ENCODE peak calls at places on chromosomes 3 and 15, in ten cellular contexts. M is WTC11, B is endodermal cell, Q is MM.1S, A is adrenal gland, U is RWPE1, D is progenitor cell of endocrine pancreas, C is endothelial cell, R is GM20000, X is ovary. S is an unnamed sample.

GRCh38 chr15:91521996-91522395 is 331.5 kb upstream of the SLCO3A1 start:
- DNase-seq in M (no peak), B (no peak), Q (no peak), A (no peak), U (no peak), D (no peak), C (no peak), R (no peak), X (no peak), S (no peak)

GRCh38 chr3:123143669-123144411 is 57.9 kb upstream of the SEC22A start:
- DNase-seq in M (peak; percentile 35), B (peak; percentile 94), Q (no peak), A (peak; percentile 66), U (no peak), D (no peak), C (no peak), R (no peak), X (peak; percentile 43), S (no peak)

GRCh38 chr15:74781673-74782595 is at the start of gene CSK:
- DNase-seq in M (peak; percentile 58), B (peak; percentile 83), Q (peak; percentile 83), A (peak; percentile 68), U (peak; percentile 89), D (peak; percentile 69), C (peak; percentile 85), R (peak; percentile 94), X (peak; percentile 82), S (peak; percentile 91)

GRCh38 chr3:120622870-120623718 is 27.0 kb downstream of the NDUFB4 start:
- DNase-seq in M (peak; percentile 69), B (peak; percentile 77), Q (peak; percentile 53), A (peak; percentile 47), U (peak; percentile 72), D (no peak), C (no peak), R (no peak), X (no peak), S (no peak)

GRCh38 chr3:142027713-142028112 is 121.6 kb downstream of the TFDP2 start:
- DNase-seq in M (no peak), B (no peak), Q (peak; percentile 22), A (no peak), U (peak; percentile 42), D (no peak), C (no peak), R (peak; percentile 10), X (no peak), S (peak; percentile 19)

GRCh38 chr3:108489776-108490175 is 20.6 kb downstream of the MYH15 start:
- DNase-seq in M (peak; percentile 18), B (peak; percentile 69), Q (peak; percentile 42), A (peak; percentile 48), U (peak; percentile 50), D (no peak), C (peak; percentile 40), R (peak; percentile 45), X (no peak), S (peak; percentile 38)

GRCh38 chr3:131217296-131217741 is 164.3 kb upstream of the NUDT16 start:
- DNase-seq in M (no peak), B (no peak), Q (no peak), A (peak; percentile 70), U (peak; percentile 42), D (no peak), C (no peak), R (no peak), X (no peak), S (no peak)

GRCh38 chr3:133868758-133869429 is 26.8 kb downstream of the RAB6B start:
- DNase-seq in M (no peak), B (no peak), Q (no peak), A (no peak), U (no peak), D (no peak), C (no peak), R (no peak), X (no peak), S (no peak)

GRCh38 chr3:25313286-25313685 is 114.8 kb upstream of the RARB start:
- DNase-seq in M (no peak), B (no peak), Q (no peak), A (no peak), U (no peak), D (no peak), C (no peak), R (no peak), X (no peak), S (no peak)

GRCh38 chr15:98914626-98915025 is 93.0 kb downstream of the PGPEP1L start:
- DNase-seq in M (no peak), B (no peak), Q (no peak), A (no peak), U (peak; percentile 45), D (no peak), C (no peak), R (no peak), X (no peak), S (no peak)

GRCh38 chr3:19934098-19934566 is at the start of gene EFHB:
- DNase-seq in M (peak; percentile 82), B (peak; percentile 93), Q (no peak), A (no peak), U (peak; percentile 9), D (no peak), C (peak; percentile 62), R (no peak), X (no peak), S (no peak)

GRCh38 chr15:65856821-65857455 is 12.4 kb upstream of the RAB11A start:
- DNase-seq in M (peak; percentile 83), B (peak; percentile 86), Q (peak; percentile 70), A (peak; percentile 86), U (peak; percentile 51), D (no peak), C (peak; percentile 60), R (peak; percentile 50), X (peak; percentile 44), S (peak; percentile 45)

GRCh38 chr3:102511168-102511567 is 76.4 kb downstream of the ZPLD1 start:
- DNase-seq in M (no peak), B (no peak), Q (no peak), A (no peak), U (no peak), D (no peak), C (no peak), R (no peak), X (no peak), S (no peak)

GRCh38 chr15:96345560-96346389 is 15.3 kb downstream of the NR2F2 start:
- DNase-seq in M (peak; percentile 49), B (peak; percentile 86), Q (peak; percentile 58), A (peak; percentile 89), U (peak; percentile 64), D (no peak), C (peak; percentile 68), R (peak; percentile 76), X (peak; percentile 91), S (peak; percentile 85)

GRCh38 chr3:111617406-111617805 is 22.3 kb upstream of the ZBED2 start:
- DNase-seq in M (no peak), B (no peak), Q (no peak), A (no peak), U (no peak), D (no peak), C (no peak), R (no peak), X (no peak), S (no peak)

GRCh38 chr3:111618945-111619344 is 23.8 kb upstream of the ZBED2 start:
- DNase-seq in M (no peak), B (no peak), Q (no peak), A (no peak), U (no peak), D (no peak), C (no peak), R (no peak), X (no peak), S (no peak)

GRCh38 chr3:111617912-111618601 is 22.9 kb upstream of the ZBED2 start:
- DNase-seq in M (no peak), B (no peak), Q (no peak), A (no peak), U (no peak), D (no peak), C (no peak), R (no peak), X (no peak), S (no peak)

GRCh38 chr3:111615880-111616279 is 20.7 kb upstream of the ZBED2 start:
- DNase-seq in M (no peak), B (no peak), Q (no peak), A (no peak), U (no peak), D (no peak), C (no peak), R (no peak), X (no peak), S (no peak)

GRCh38 chr3:111616417-111617105 is 21.4 kb upstream of the ZBED2 start:
- DNase-seq in M (no peak), B (no peak), Q (no peak), A (no peak), U (no peak), D (no peak), C (no peak), R (peak; percentile 8), X (no peak), S (no peak)
- TF ChIP-seq CTCF in M (no peak), B (no peak), Q (no peak), A (no peak), U (no peak), D (no peak), C (no peak), R (no peak), X (no peak), S (peak; percentile 41)

GRCh38 chr3:53074366-53074696 is 28.5 kb upstream of the SFMBT1 start:
- DNase-seq in M (peak; percentile 4), B (no peak), Q (no peak), A (peak; percentile 20), U (no peak), D (no peak), C (no peak), R (no peak), X (peak; percentile 12), S (no peak)
- TF ChIP-seq CTCF in M (no peak), B (peak; percentile 30), Q (no peak), A (no peak), U (no peak), D (no peak), C (no peak), R (no peak), X (no peak), S (no peak)

DNA sequence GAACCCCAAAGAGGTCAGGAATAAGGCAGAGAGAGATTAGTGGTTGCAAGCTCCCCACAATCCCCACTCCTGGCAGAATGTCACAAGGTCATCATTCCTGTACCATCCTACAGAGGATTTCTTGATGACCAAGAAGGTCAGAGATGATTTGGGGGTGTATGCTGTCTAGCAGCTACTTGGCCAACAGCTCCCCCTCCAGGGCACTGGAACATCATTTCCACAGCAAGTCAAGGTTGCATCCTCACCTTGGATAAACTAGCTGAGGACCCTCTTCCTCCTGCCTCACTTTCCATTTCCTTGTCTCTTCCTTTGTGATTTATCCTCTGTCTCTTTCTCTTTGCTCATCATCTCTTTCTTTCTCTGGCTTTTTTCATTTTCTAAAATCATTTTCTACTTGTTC is 106.3 kb downstream of the PROS1 start:
- DNase-seq in M (no peak), B (no peak), Q (no peak), A (no peak), U (no peak), D (no peak), C (no peak), R (no peak), X (no peak), S (no peak)
- TF ChIP-seq CTCF in M (no peak), B (no peak), Q (no peak), A (no peak), U (no peak), D (no peak), C (no peak), R (no peak), X (no peak), S (no peak)

DNA sequence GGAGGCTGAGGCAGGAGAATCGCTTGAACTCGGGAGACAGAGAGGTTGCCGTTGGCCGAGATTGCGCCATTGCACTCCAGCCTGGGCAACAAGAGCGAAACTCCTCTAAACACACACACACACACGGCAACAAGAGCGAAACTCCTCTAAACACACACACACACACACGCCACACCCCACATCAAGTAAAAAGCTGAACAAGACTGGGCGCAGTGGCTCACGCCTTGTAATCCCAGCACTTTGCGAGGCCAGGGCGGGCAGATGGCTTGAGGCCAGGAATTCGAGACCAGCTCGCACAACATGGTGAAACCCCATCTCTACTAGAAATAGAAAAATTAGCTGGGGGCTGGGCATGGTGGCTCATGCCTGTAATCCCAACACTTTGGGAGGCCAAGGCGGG is 49.0 kb downstream of the HOMER2 start:
- DNase-seq in M (no peak), B (no peak), Q (no peak), A (no peak), U (no peak), D (no peak), C (no peak), R (no peak), X (no peak), S (no peak)
- TF ChIP-seq CTCF in M (no peak), B (no peak), Q (no peak), A (no peak), U (no peak), D (no peak), C (no peak), R (no peak), X (no peak), S (no peak)